ENCODE peak calls at places on chromosomes 13 and 19, in nine cellular contexts. B is NCI-H69, J is IMR-90, T is bronchial epithelial cell, U is body of pancreas, W is left ventricle myocardium inferior, K is tibial artery, E is MCF 10A, X is EH. F is an unnamed sample.

GRCh38 chr19:32339988-32340874 is 5.2 kb upstream of the ZNF507 start:
- DNase-seq in B (peak; percentile 61), J (peak; percentile 27), T (peak; percentile 27), U (peak; percentile 73), W (peak; percentile 68), K (peak; percentile 86), E (peak; percentile 50), X (peak; percentile 60), F (peak; percentile 65)

GRCh38 chr13:105773887-105774538 is 761.4 kb downstream of the EFNB2 start:
- DNase-seq in B (peak; percentile 4), J (peak; percentile 57), T (peak; percentile 83), U (no peak), W (no peak), K (no peak), E (peak; percentile 44), X (peak; percentile 1), F (no peak)

GRCh38 chr13:49347650-49348385 is 96.0 kb downstream of the CAB39L start:
- DNase-seq in B (no peak), J (no peak), T (no peak), U (no peak), W (no peak), K (no peak), E (peak; percentile 2), X (no peak), F (no peak)

GRCh38 chr13:79434578-79434977 is 28.5 kb upstream of the RBM26 start:
- DNase-seq in B (no peak), J (peak; percentile 42), T (no peak), U (no peak), W (no peak), K (no peak), E (no peak), X (peak; percentile 75), F (peak; percentile 74)

GRCh38 chr13:51895906-51896888 is 34.4 kb downstream of the CCDC70 start:
- DNase-seq in B (peak; percentile 47), J (peak; percentile 61), T (peak; percentile 46), U (peak; percentile 60), W (peak; percentile 30), K (no peak), E (peak; percentile 58), X (peak; percentile 60), F (peak; percentile 76)

GRCh38 chr13:66405908-66406802 is 824.0 kb downstream of the PCDH9 start:
- DNase-seq in B (peak; percentile 53), J (peak; percentile 65), T (peak; percentile 55), U (no peak), W (no peak), K (no peak), E (peak; percentile 72), X (peak; percentile 79), F (no peak)

GRCh38 chr13:26498524-26499208 is 58.8 kb upstream of the WASF3 start:
- DNase-seq in B (peak; percentile 64), J (peak; percentile 43), T (peak; percentile 7), U (no peak), W (no peak), K (no peak), E (no peak), X (peak; percentile 68), F (peak; percentile 61)

GRCh38 chr13:102443234-102443633 is 41.4 kb upstream of the FGF14 start:
- DNase-seq in B (peak; percentile 87), J (no peak), T (peak; percentile 8), U (no peak), W (no peak), K (no peak), E (no peak), X (no peak), F (no peak)

GRCh38 chr19:53132231-53132991 is at the start of gene ZNF415:
- DNase-seq in B (peak; percentile 90), J (peak; percentile 67), T (peak; percentile 42), U (peak; percentile 83), W (peak; percentile 82), K (peak; percentile 89), E (no peak), X (peak; percentile 68), F (peak; percentile 96)

GRCh38 chr19:31718898-31719297 is 369.7 kb upstream of the TSHZ3 start:
- DNase-seq in B (no peak), J (no peak), T (no peak), U (no peak), W (no peak), K (no peak), E (no peak), X (no peak), F (no peak)

GRCh38 chr19:17385878-17386611 is 8.0 kb downstream of the CCDC194 start:
- DNase-seq in B (peak; percentile 76), J (peak; percentile 30), T (peak; percentile 14), U (peak; percentile 53), W (peak; percentile 56), K (peak; percentile 79), E (peak; percentile 72), X (peak; percentile 62), F (peak; percentile 66)

GRCh38 chr13:99941911-99942310 is 29.7 kb downstream of the ZIC5 start:
- DNase-seq in B (peak; percentile 34), J (no peak), T (no peak), U (no peak), W (no peak), K (peak; percentile 9), E (no peak), X (no peak), F (no peak)

GRCh38 chr19:49231804-49232203 is 74.2 kb downstream of the TRPM4 start:
- DNase-seq in B (no peak), J (no peak), T (no peak), U (no peak), W (no peak), K (no peak), E (no peak), X (no peak), F (no peak)

GRCh38 chr19:16106121-16106520 is 5.6 kb upstream of the RAB8A start:
- DNase-seq in B (no peak), J (peak; percentile 53), T (peak; percentile 47), U (no peak), W (no peak), K (no peak), E (no peak), X (peak; percentile 62), F (peak; percentile 78)

GRCh38 chr13:33303885-33304284 is 18.3 kb upstream of the STARD13 start:
- DNase-seq in B (no peak), J (peak; percentile 77), T (peak; percentile 21), U (no peak), W (no peak), K (no peak), E (no peak), X (no peak), F (peak; percentile 28)

GRCh38 chr19:23436318-23436717 is 41.0 kb upstream of the ZNF91 start:
- DNase-seq in B (no peak), J (no peak), T (no peak), U (no peak), W (no peak), K (no peak), E (no peak), X (no peak), F (no peak)

GRCh38 chr13:101025519-101025918 is 350.9 kb upstream of the TMTC4 start:
- DNase-seq in B (no peak), J (no peak), T (no peak), U (no peak), W (no peak), K (no peak), E (peak; percentile 9), X (no peak), F (no peak)

F was measured in GM23248.